ENCODE peak calls at places on chromosomes 12 and 14, in five cellular contexts. S is GM23248, V is fibroblast of lung, U is PC-3, N is endothelial cell of umbilical vein. Z is an unnamed sample.

GRCh38 chr12:67677166-67677565 is 28.6 kb downstream of the DYRK2 start:
- DNase-seq in S (peak), N (no peak), V (no peak), U (no peak), Z (no peak)

GRCh38 chr12:101745481-101745880 is 6.2 kb upstream of the SYCP3 start:
- DNase-seq in S (no peak), N (no peak), U (peak), V (no peak), Z (no peak)

GRCh38 chr12:49165114-49165513 is 23.8 kb downstream of the TUBA1A start:
- DNase-seq in U (no peak), V (no peak), S (no peak), N (no peak), Z (no peak)

GRCh38 chr12:19689801-19690472 is 250.6 kb downstream of the AEBP2 start:
- DNase-seq in V (no peak), U (peak), N (no peak), S (no peak), Z (peak)

GRCh38 chr12:481422-481821 is 21.7 kb downstream of the B4GALNT3 start:
- DNase-seq in S (peak), V (peak), U (no peak), N (no peak), Z (no peak)

GRCh38 chr14:53840444-53840843 is 116.2 kb downstream of the BMP4 start:
- DNase-seq in N (peak), V (no peak), S (no peak), U (peak), Z (peak)

GRCh38 chr12:70080577-70080976 is 162.7 kb upstream of the CNOT2 start:
- DNase-seq in V (no peak), U (no peak), S (no peak), N (no peak), Z (no peak)

GRCh38 chr14:34081576-34082136 is 130.8 kb upstream of the EGLN3 start:
- DNase-seq in N (peak), V (peak), S (peak), U (peak), Z (no peak)

GRCh38 chr14:76954371-76954770 is 74.1 kb downstream of the IRF2BPL start:
- DNase-seq in U (peak), S (peak), V (no peak), N (no peak), Z (no peak)

GRCh38 chr12:51822261-51822616 is 26.3 kb downstream of the FIGNL2 start:
- DNase-seq in V (no peak), S (no peak), U (no peak), N (no peak), Z (no peak)

GRCh38 chr12:127393896-127394295 is 873.1 kb upstream of the TMEM132C start:
- DNase-seq in V (peak), N (no peak), S (peak), U (peak), Z (no peak)

GRCh38 chr14:61322799-61323290 is 1.5 kb downstream of the PRKCH start:
- DNase-seq in U (peak), V (peak), N (peak), S (peak), Z (peak)

GRCh38 chr12:11763760-11764520 is 114.5 kb downstream of the ETV6 start:
- DNase-seq in S (peak), N (no peak), U (no peak), V (peak), Z (no peak)

GRCh38 chr14:51581017-51581881 is 70.5 kb upstream of the FRMD6 start:
- DNase-seq in N (peak), S (peak), U (peak), V (peak), Z (no peak)

GRCh38 chr14:68546839-68547238 is 246.0 kb downstream of the ZFP36L1 start:
- DNase-seq in N (no peak), S (peak), V (peak), U (peak), Z (peak)

GRCh38 chr14:55802986-55803431 is 223.0 kb downstream of the KTN1 start:
- DNase-seq in S (peak), V (peak), U (peak), N (peak), Z (peak)

GRCh38 chr12:130925616-130926015 is 28.1 kb upstream of the ADGRD1 start:
- DNase-seq in U (no peak), N (no peak), S (no peak), V (peak), Z (no peak)

GRCh38 chr12:58966939-58967338 is 46.6 kb upstream of the LRIG3 start:
- DNase-seq in N (peak), V (peak), S (peak), U (no peak), Z (no peak)

GRCh38 chr12:10070380-10070779 is 28.4 kb downstream of the CLEC1A start:
- DNase-seq in S (no peak), V (no peak), U (no peak), N (no peak), Z (no peak)

GRCh38 chr12:93107514-93107942 is 178.4 kb upstream of the EEA1 start:
- DNase-seq in U (no peak), N (no peak), S (no peak), V (peak), Z (no peak)

GRCh38 chr14:80468331-80469122 is 257.2 kb upstream of the DIO2 start:
- DNase-seq in U (no peak), V (no peak), S (no peak), N (no peak), Z (no peak)

GRCh38 chr12:54750-55535 is 11.6 kb upstream of the IQSEC3 start:
- DNase-seq in V (no peak), U (no peak), N (no peak), S (no peak), Z (no peak)

GRCh38 chr14:103629503-103630121 is 601 bp downstream of the KLC1 start:
- DNase-seq in S (peak), V (no peak), N (no peak), U (peak), Z (no peak)

GRCh38 chr14:91866061-91866460 is 1.3 kb downstream of the TC2N start:
- DNase-seq in U (peak), V (peak), S (peak), N (no peak), Z (no peak)

GRCh38 chr14:90784621-90785270 is 31.5 kb downstream of the TTC7B start:
- DNase-seq in S (no peak), U (no peak), V (no peak), N (no peak), Z (no peak)

GRCh38 chr12:29782821-29783772 is 645 bp downstream of the TMTC1 start:
- DNase-seq in U (peak), N (peak), S (peak), V (peak), Z (no peak)

GRCh38 chr12:132464820-132465219 is 25.1 kb upstream of the FBRSL1 start:
- DNase-seq in S (no peak), U (no peak), V (no peak), N (no peak), Z (no peak)

GRCh38 chr12:56079729-56080555 is at the start of gene ERBB3:
- DNase-seq in S (peak), N (peak), U (peak), V (peak), Z (peak)
- TF ChIP-seq EZH2 in S (no peak), N (no peak), U (no peak), V (no peak), Z (no peak)

DNA sequence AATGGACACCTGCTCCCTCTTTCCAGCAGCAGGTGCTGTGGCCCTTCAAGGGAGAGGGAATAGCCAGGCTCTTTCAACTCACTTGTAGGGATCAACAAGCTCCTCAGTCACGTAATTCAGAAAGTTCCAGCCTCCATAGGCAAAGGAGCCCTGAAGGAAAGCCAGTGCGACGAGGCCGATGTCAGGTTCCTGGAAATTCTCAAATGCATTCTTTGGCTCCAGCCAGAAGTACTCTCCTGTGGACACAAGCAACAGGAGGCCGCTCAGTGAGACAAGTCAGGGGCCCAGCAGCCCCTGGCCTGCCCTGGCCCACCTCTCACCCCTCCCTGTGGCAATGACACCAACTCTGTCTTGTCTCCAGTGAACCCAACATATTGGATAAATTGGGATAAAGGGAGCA is 21.3 kb upstream of the CEBPE start:
- DNase-seq in U (no peak), V (no peak), S (no peak), N (no peak), Z (no peak)
- H2AFZ ChIP-seq in U (no peak), V (no peak), S (no peak), N (no peak), Z (no peak)

GRCh38 chr12:113077859-113078256 is 21.3 kb downstream of the DTX1 start:
- DNase-seq in S (no peak), U (no peak), V (no peak), N (no peak), Z (no peak)

GRCh38 chr12:113073586-113073985 is 17.1 kb downstream of the DTX1 start:
- DNase-seq in S (no peak), V (no peak), U (no peak), N (no peak), Z (no peak)

GRCh38 chr12:113080692-113081091 is 24.2 kb downstream of the DTX1 start:
- DNase-seq in U (no peak), V (no peak), N (no peak), S (no peak), Z (no peak)

GRCh38 chr12:113075137-113075683 is 18.7 kb downstream of the DTX1 start:
- DNase-seq in U (no peak), N (no peak), V (no peak), S (no peak), Z (no peak)

DNA sequence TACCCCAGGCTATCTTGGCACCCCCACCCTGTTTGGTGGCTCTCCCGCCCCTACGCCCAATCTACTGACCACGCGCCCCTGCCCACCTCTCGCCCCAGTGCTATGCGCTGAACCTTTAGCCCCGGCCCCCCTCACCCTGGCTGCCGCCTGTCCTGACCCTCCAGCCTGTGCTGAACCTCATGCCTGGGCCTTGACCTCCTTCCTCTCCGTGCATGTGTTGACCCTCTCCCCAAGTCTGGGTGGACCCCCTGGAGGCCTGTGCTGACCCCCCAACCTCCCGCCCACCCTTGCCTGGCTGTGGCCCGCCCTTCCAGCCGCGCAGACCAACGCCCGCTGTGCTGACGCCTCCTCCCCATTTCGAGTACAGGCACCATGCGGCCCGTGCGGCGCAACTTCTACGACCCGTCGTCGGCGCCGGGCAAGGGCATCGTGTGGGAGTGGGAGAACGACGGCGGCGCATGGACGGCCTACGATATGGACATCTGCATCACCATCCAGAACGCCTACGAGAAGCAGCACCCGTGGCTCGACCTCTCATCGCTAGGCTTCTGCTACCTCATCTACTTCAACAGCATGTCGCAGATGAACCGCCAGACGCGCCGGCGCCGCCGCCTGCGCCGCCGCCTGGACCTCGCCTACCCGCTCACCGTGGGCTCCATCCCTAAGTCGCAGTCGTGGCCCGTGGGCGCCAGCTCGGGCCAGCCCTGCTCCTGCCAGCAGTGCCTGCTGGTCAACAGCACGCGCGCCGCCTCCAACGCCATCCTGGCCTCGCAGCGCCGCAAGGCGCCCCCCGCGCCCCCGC is 20.7 kb downstream of the DTX1 start:
- DNase-seq in U (no peak), V (no peak), N (no peak), S (peak), Z (no peak)
- TF ChIP-seq EZH2 in U (no peak), V (no peak), N (no peak), S (no peak), Z (peak)

GRCh38 chr12:47346251-47347019 is 266.7 kb upstream of the AMIGO2 start:
- DNase-seq in S (no peak), U (no peak), N (no peak), V (no peak), Z (no peak)
- H2AFZ ChIP-seq in S (no peak), U (no peak), N (no peak), V (no peak), Z (no peak)

Z was measured in keratinocyte.